ENCODE peak calls at places on chromosome 7, in ten cellular contexts. L is transverse colon, D is RWPE2, X is cardiac muscle cell, O is AG10803, S is Peyer's patch, V is AG04450, U is breast epithelium, R is heart right ventricle, M is GM12865. T is an unnamed sample.

GRCh38 chr7:157569967-157570366 is 233.2 kb downstream of the DNAJB6 start:
- DNase-seq in L (no peak), D (no peak), X (no peak), O (no peak), S (no peak), V (no peak), U (no peak), R (no peak), M (no peak), T (no peak)

GRCh38 chr7:91512958-91513357 is 248.7 kb downstream of the FZD1 start:
- DNase-seq in L (no peak), D (no peak), X (no peak), O (no peak), S (no peak), V (no peak), U (no peak), R (no peak), M (no peak), T (no peak)

GRCh38 chr7:98375664-98376063 is 25.2 kb downstream of the BAIAP2L1 start:
- DNase-seq in L (no peak), D (no peak), X (no peak), O (no peak), S (no peak), V (no peak), U (no peak), R (no peak), M (no peak), T (no peak)

GRCh38 chr7:140640727-140641531 is at the start of gene DENND2A:
- DNase-seq in L (peak; percentile 57), D (no peak), X (peak; percentile 84), O (peak; percentile 34), S (peak; percentile 28), V (peak; percentile 69), U (no peak), R (peak; percentile 82), M (no peak), T (no peak)

GRCh38 chr7:158033196-158033595 is 554.4 kb downstream of the PTPRN2 start:
- DNase-seq in L (no peak), D (no peak), X (no peak), O (no peak), S (no peak), V (no peak), U (no peak), R (no peak), M (no peak), T (no peak)

GRCh38 chr7:73706122-73707044 is 13.1 kb downstream of the STX1A start:
- DNase-seq in L (no peak), D (no peak), X (no peak), O (no peak), S (no peak), V (no peak), U (no peak), R (no peak), M (no peak), T (no peak)

GRCh38 chr7:121547341-121548092 is 151.4 kb upstream of the FAM3C start:
- DNase-seq in L (no peak), D (no peak), X (peak; percentile 72), O (peak; percentile 72), S (no peak), V (peak; percentile 29), U (no peak), R (no peak), M (peak; percentile 69), T (no peak)

GRCh38 chr7:87345166-87345927 is at the start of gene CROT:
- DNase-seq in L (peak; percentile 98), D (peak; percentile 96), X (peak; percentile 97), O (peak; percentile 88), S (peak; percentile 96), V (peak; percentile 82), U (peak; percentile 91), R (peak; percentile 96), M (peak; percentile 95), T (peak; percentile 98)

GRCh38 chr7:125061776-125062397 is 132.3 kb upstream of the POT1 start:
- DNase-seq in L (no peak), D (no peak), X (no peak), O (no peak), S (no peak), V (no peak), U (no peak), R (no peak), M (peak; percentile 26), T (no peak)

GRCh38 chr7:111198255-111198654 is 107.3 kb downstream of the LRRN3 start:
- DNase-seq in L (no peak), D (peak; percentile 52), X (no peak), O (peak; percentile 98), S (no peak), V (peak; percentile 93), U (no peak), R (no peak), M (no peak), T (no peak)

GRCh38 chr7:41491313-41491712 is 211.6 kb downstream of the INHBA start:
- DNase-seq in L (no peak), D (no peak), X (no peak), O (no peak), S (no peak), V (peak; percentile 58), U (no peak), R (no peak), M (no peak), T (no peak)

GRCh38 chr7:138871691-138872090 is 73.7 kb upstream of the ATP6V0A4 start:
- DNase-seq in L (no peak), D (no peak), X (no peak), O (no peak), S (no peak), V (no peak), U (no peak), R (no peak), M (no peak), T (no peak)

GRCh38 chr7:54705436-54705835 is 53.6 kb downstream of the SEC61G start:
- DNase-seq in L (no peak), D (no peak), X (no peak), O (peak; percentile 42), S (no peak), V (no peak), U (no peak), R (no peak), M (peak; percentile 11), T (peak; percentile 72)

GRCh38 chr7:122674502-122674901 is 24.4 kb downstream of the RNF133 start:
- DNase-seq in L (no peak), D (no peak), X (no peak), O (peak; percentile 47), S (no peak), V (no peak), U (no peak), R (no peak), M (no peak), T (no peak)

GRCh38 chr7:92874567-92874966 is 38.2 kb upstream of the CDK6 start:
- DNase-seq in L (no peak), D (no peak), X (peak; percentile 17), O (no peak), S (no peak), V (no peak), U (no peak), R (no peak), M (no peak), T (no peak)

GRCh38 chr7:100393233-100393905 is 20.1 kb downstream of the PILRA start:
- DNase-seq in L (no peak), D (no peak), X (no peak), O (no peak), S (no peak), V (no peak), U (no peak), R (no peak), M (no peak), T (no peak)

GRCh38 chr7:2237109-2237602 is 4.4 kb upstream of the MAD1L1 start:
- DNase-seq in L (peak; percentile 63), D (no peak), X (no peak), O (no peak), S (peak; percentile 86), V (no peak), U (peak; percentile 32), R (no peak), M (peak; percentile 97), T (no peak)

GRCh38 chr7:30284298-30285066 is at the start of gene ZNRF2:
- DNase-seq in L (peak; percentile 99), D (peak; percentile 100), X (peak; percentile 99), O (peak; percentile 97), S (peak; percentile 99), V (peak; percentile 85), U (peak; percentile 99), R (peak; percentile 98), M (peak; percentile 100), T (peak; percentile 100)
- TF ChIP-seq CTCF in L (peak; percentile 48), D (peak; percentile 55), X (peak; percentile 41), O (peak; percentile 29), S (no peak), V (peak; percentile 45), U (peak; percentile 47), R (peak; percentile 11), M (peak; percentile 45), T (peak; percentile 44)

GRCh38 chr7:47502240-47502877 is 79.6 kb downstream of the TNS3 start:
- DNase-seq in L (peak; percentile 77), D (no peak), X (no peak), O (no peak), S (no peak), V (no peak), U (no peak), R (no peak), M (no peak), T (no peak)
- TF ChIP-seq CTCF in L (no peak), D (no peak), X (no peak), O (no peak), S (no peak), V (no peak), U (no peak), R (no peak), M (no peak), T (no peak)

DNA sequence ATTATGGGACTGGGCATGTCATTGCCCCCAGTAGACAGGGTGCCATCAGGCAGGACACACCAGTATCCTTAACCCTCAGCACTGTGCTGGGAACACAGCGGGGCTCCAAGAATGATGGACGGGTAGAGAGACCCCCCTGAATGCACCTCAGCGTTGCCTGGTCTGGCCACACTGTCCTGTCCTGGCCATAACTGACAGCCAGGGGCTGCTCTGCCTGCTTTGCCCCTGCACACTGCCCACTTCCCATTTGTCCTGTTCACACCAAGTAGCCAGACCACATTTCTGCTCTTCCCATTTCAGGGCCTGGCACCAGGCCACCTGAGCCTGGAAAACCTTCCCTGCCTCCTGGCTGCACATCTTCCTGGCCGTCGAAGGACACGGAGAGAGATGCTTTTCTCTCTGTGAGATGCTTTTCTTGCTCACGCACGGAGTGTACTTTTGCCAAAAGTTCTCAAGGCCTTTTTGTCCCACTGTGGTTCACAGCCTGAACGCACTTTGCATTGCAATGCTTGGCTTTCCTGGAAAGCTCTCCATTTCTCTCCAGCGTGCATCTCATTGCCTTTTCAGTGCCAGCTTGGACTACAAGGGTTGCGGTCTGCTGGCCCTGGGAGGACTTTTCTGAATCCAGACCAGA is 131.0 kb upstream of the EEPD1 start:
- DNase-seq in L (no peak), D (no peak), X (no peak), O (no peak), S (no peak), V (no peak), U (no peak), R (no peak), M (no peak), T (no peak)
- TF ChIP-seq CTCF in L (no peak), D (no peak), X (no peak), O (no peak), S (no peak), V (no peak), U (no peak), R (no peak), M (no peak), T (no peak)

DNA sequence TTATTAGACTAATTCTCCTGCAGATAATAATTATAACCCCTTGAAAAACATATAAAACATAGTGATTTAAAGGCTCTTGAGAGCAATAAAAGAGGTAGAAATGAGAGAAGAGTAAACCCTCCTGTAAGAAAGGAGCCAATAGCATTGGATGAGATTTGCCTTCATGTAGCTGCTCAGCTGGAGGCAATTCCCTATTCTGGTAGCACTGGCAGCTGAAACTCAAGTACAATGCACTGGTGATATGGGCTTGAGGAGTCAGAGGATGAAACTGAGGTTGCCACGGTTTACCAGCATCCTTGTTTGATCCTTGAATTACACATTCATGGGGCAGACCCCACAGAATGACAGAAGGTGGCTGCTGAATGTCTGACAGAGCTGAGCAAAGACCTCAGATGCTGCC is 76.4 kb downstream of the CTTNBP2 start:
- DNase-seq in L (no peak), D (no peak), X (peak; percentile 19), O (no peak), S (no peak), V (no peak), U (no peak), R (no peak), M (no peak), T (no peak)
- TF ChIP-seq CTCF in L (no peak), D (no peak), X (no peak), O (no peak), S (no peak), V (no peak), U (no peak), R (no peak), M (no peak), T (no peak)